ENCODE peak calls at places on chromosomes 3 and 15, in eight cellular contexts. S is astrocyte, K is PC-3, V is fibroblast of lung, T is neural progenitor cell, N is endothelial cell of umbilical vein, F is MM.1S, R is neuronal stem cell. C is an unnamed sample. For H3K27me3, the result is how much of the 10 kb centered on the place peaks cover.

GRCh38 chr3:195753609-195754008 is 32.8 kb downstream of the MUC20 start:
- DNase-seq in S (no peak), K (no peak), N (no peak), V (no peak), T (no peak), R (no peak), F (no peak), C (no peak)

GRCh38 chr3:197613187-197613586 is 57.4 kb upstream of the BDH1 start:
- DNase-seq in N (no peak), T (no peak), F (no peak), V (no peak), S (no peak), R (no peak), K (no peak), C (no peak)

GRCh38 chr3:109184726-109185125 is 48.2 kb downstream of the C3orf85 start:
- DNase-seq in N (no peak), T (no peak), V (peak), R (no peak), S (no peak), F (no peak), K (no peak), C (no peak)

GRCh38 chr15:70318594-70318993 is 220.9 kb upstream of the TLE3 start:
- DNase-seq in T (no peak), F (no peak), R (no peak), K (no peak), V (no peak), S (peak), N (no peak), C (no peak)

GRCh38 chr3:195221015-195221853 is 49.7 kb downstream of the XXYLT1 start:
- DNase-seq in R (no peak), V (peak), T (no peak), F (no peak), K (no peak), S (no peak), N (peak), C (no peak)

GRCh38 chr15:80567721-80568157 is 127.4 kb upstream of the ABHD17C start:
- DNase-seq in K (peak), F (peak), T (peak), R (peak), V (peak), N (peak), S (peak), C (no peak)

GRCh38 chr15:81015595-81016252 is 15.0 kb downstream of the TLNRD1 start:
- DNase-seq in N (no peak), S (no peak), R (no peak), V (no peak), T (peak), K (no peak), F (no peak), C (no peak)

GRCh38 chr3:113741086-113741485 is 5.0 kb downstream of the NAA50 start:
- DNase-seq in T (no peak), S (no peak), V (no peak), R (no peak), K (no peak), N (no peak), F (peak), C (no peak)

GRCh38 chr3:139109271-139109670 is 64.6 kb upstream of the PRR23C start:
- DNase-seq in F (no peak), V (no peak), K (no peak), S (no peak), R (no peak), T (no peak), N (no peak), C (no peak)

GRCh38 chr15:41489641-41490040 is 4.0 kb upstream of the ITPKA start:
- DNase-seq in F (no peak), R (no peak), S (no peak), K (no peak), V (no peak), T (no peak), N (no peak), C (no peak)

GRCh38 chr15:88504445-88504844 is 36.9 kb downstream of the MRPS11 start:
- DNase-seq in R (no peak), N (no peak), K (no peak), S (no peak), F (no peak), V (no peak), T (no peak), C (no peak)

DNA sequence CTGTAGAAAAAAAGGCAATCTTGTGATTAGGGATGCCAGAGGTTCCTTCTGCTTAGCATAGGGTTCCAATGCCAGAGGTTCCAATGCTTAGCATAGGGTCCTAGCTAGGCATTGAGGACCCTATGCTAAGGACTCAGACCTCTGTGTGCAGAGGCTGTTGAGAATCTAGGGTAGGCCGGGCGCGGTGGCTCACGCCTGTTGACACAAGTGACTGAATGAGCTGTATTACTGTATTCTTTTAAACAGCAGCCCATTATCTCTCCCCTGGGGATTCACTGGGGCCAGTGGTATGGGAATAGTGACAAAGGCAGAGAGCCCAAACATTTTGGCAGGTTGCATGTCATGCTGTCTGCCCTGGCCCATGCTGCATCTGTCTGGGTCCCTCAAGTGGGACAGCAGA is 16.2 kb downstream of the PAK6 start:
- DNase-seq in S (no peak), F (no peak), V (no peak), K (no peak), N (no peak), R (no peak), T (no peak), C (no peak)
- H3K27me3 ChIP-seq in S (under half), F (under half), V (under half), K (under half), N (under half), R (under half), T (half or more), C (under half)

DNA sequence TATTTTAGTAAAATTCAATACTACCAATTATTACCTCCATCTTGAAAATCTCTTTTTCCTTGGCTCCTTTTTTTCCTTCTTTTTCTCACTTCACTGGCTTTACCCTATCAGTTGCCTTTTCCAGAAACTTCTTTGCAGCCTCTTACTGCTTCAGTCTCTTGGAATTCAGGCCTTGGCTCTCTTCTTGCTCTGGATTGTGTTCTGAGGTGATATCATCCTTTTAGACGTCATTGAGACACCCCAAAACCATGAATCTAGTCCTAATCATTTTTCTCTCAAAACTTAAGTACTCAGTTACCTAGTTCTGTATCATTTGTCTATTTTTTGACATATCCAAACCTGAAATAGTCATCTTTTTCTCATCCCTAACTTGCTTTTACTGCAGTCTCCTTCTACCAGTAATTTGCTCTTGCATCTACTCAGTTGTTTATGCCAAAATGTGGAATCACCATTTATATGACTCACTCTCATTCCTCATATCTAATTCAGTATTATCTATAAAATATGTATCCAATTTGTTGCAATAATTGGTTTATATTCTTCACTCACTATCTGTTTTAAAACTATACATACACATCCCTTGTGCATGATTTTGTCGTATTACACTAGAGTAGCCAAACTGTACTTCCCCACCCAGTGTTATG is 703.2 kb upstream of the CCDC54 start:
- DNase-seq in T (no peak), R (no peak), F (no peak), K (no peak), V (peak), N (no peak), S (peak), C (no peak)
- H2AFZ ChIP-seq in T (peak), R (peak), F (no peak), K (no peak), V (no peak), N (no peak), S (no peak), C (no peak)

GRCh38 chr3:5012398-5012797 is 33.2 kb downstream of the BHLHE40 start:
- DNase-seq in T (no peak), R (no peak), F (no peak), V (no peak), K (no peak), N (no peak), S (no peak), C (no peak)
- H3K9ac ChIP-seq in T (no peak), R (no peak), F (no peak), V (no peak), K (no peak), N (no peak), S (no peak), C (no peak)

GRCh38 chr15:65382146-65382491 is 4.3 kb upstream of the IGDCC3 start:
- DNase-seq in S (no peak), F (no peak), K (no peak), N (no peak), V (no peak), T (no peak), R (no peak), C (no peak)
- H3K27me3 ChIP-seq in S (under half), F (under half), K (under half), N (under half), V (under half), T (under half), R (under half), C (under half)

DNA sequence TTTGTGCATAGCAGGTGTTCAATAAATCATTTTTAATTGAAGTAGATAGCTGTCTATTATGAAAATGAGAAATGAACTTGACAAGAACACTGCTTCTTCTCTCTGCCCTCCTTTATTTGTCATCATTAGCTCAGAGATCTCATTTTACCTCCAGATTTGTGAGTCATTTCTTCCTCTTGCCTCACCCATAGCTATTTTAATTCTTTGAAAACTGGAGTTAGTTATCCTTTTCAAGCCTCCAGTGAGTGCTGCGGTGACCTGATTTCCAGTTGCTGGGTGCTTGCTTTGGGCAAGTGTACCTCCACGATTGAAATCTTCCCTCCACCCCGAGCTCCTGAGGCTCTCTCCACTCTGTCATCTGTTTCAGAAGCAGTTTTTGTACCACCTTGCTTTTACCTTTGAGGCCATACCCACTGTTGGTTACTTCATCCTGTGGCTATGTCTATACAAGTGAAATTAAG is 114.6 kb downstream of the NFKBIZ start:
- DNase-seq in V (peak), N (peak), R (no peak), T (no peak), F (no peak), K (peak), S (peak), C (no peak)
- H2AFZ ChIP-seq in V (no peak), N (no peak), R (no peak), T (no peak), F (no peak), K (peak), S (no peak), C (no peak)

GRCh38 chr3:165128544-165128943 is 50.2 kb upstream of the SI start:
- DNase-seq in F (no peak), R (no peak), K (no peak), T (no peak), V (no peak), N (no peak), S (no peak), C (no peak)
- H3K9ac ChIP-seq in F (no peak), R (no peak), K (no peak), T (no peak), V (no peak), N (no peak), S (no peak), C (no peak)

DNA sequence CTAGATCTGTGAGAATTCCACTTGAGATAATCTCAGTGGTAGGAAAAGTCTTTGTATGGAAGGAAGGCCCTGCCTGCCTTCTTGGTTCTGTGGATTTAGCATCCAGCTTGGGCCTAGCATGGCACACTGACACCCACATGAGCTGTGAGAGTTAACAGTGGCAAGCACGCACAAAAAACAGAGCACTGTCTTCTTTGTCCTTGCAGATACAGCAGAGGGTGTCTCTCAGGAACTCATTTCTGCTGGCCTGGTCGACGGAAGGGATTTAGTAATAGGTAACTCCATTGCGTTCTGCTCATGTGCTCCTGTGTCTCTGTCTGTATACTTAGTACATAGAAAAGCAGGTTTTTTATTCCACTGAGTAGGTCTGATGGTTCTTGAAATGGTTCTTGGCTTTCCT is 14.4 kb upstream of the SLC22A13 start:
- DNase-seq in T (no peak), R (no peak), S (no peak), N (no peak), V (no peak), K (no peak), F (no peak), C (no peak)
- H3K27me3 ChIP-seq in T (under half), R (under half), S (under half), N (under half), V (under half), K (under half), F (under half), C (under half)

GRCh38 chr3:136135039-136135802 is 60.9 kb downstream of the MSL2 start:
- DNase-seq in F (peak), K (no peak), N (no peak), V (no peak), S (no peak), T (no peak), R (no peak), C (peak)
- H2AFZ ChIP-seq in F (no peak), K (no peak), N (no peak), V (no peak), S (no peak), T (no peak), R (no peak), C (peak)

C was measured in DND-41.